ENCODE peak calls at places on chromosomes 11 and 22, in five cellular contexts. B is IMR-90, U is hepatocyte, A is GM12865, N is foreskin keratinocyte. I is an unnamed sample.

GRCh38 chr11:119316017-119316728 is 757 bp downstream of the MCAM start:
- DNase-seq in B (no peak), U (no peak), A (no peak), N (no peak), I (no peak)

GRCh38 chr22:22721681-22722309 is 77.4 kb downstream of the GGTLC2 start:
- DNase-seq in B (peak), U (peak), A (peak), N (peak), I (peak)

GRCh38 chr11:103601230-103601846 is 435.1 kb upstream of the DDI1 start:
- DNase-seq in B (peak), U (peak), A (peak), N (no peak), I (peak)

GRCh38 chr11:107576497-107577086 is 11.1 kb upstream of the ALKBH8 start:
- DNase-seq in B (peak), U (peak), A (peak), N (no peak), I (peak)

GRCh38 chr11:57203359-57203758 is 21.6 kb downstream of the LRRC55 start:
- DNase-seq in B (peak), U (no peak), A (no peak), N (no peak), I (no peak)

GRCh38 chr11:10638285-10638684 is 55.3 kb downstream of the IRAG1 start:
- DNase-seq in B (no peak), U (peak), A (no peak), N (no peak), I (no peak)

GRCh38 chr11:67612751-67613150 is 6.0 kb downstream of the NDUFV1 start:
- DNase-seq in B (no peak), U (no peak), A (no peak), N (no peak), I (no peak)

GRCh38 chr11:131928992-131929391 is 558.6 kb downstream of the NTM start:
- DNase-seq in B (no peak), U (no peak), A (peak), N (no peak), I (no peak)

GRCh38 chr11:36447947-36448346 is 62.1 kb downstream of the TRAF6 start:
- DNase-seq in B (no peak), U (no peak), A (no peak), N (peak), I (no peak)

GRCh38 chr11:2257023-2257700 is 13.2 kb downstream of the ASCL2 start:
- DNase-seq in B (no peak), U (peak), A (no peak), N (no peak), I (no peak)

GRCh38 chr22:40531951-40532900 is 104.3 kb downstream of the MRTFA start:
- DNase-seq in B (no peak), U (no peak), A (peak), N (no peak), I (no peak)

GRCh38 chr11:123062892-123063395 is 1.0 kb upstream of the HSPA8 start:
- DNase-seq in B (peak), U (no peak), A (peak), N (peak), I (no peak)

DNA sequence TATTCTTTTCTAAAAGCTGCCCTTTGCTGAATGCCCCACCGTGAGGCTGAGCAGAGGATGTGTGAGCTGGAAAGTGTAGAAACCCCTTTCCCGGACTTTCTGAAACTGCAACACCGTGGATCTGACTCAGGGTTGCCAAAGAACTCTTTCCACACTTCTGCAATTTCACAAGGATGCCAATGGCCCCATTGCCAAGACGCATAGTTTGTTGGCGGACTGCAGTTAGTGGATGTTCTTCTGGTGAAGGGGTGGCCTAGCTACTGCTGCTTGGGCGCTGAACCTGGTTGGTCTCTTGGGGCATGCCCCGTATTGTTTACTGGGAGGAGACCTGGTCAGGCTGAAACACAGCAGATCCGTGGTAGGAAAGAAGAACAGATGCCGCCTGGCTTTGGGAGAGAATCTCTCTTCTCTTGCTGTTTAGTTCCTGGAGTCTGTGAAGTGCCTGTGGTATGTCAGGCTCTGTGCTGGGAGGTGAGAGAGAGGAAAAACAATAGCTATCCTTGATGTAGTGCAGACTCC is 26.7 kb downstream of the CD82 start:
- DNase-seq in B (peak), U (peak), A (no peak), N (no peak), I (no peak)
- TF ChIP-seq CTCF in B (no peak), U (no peak), A (no peak), N (no peak), I (no peak)

DNA sequence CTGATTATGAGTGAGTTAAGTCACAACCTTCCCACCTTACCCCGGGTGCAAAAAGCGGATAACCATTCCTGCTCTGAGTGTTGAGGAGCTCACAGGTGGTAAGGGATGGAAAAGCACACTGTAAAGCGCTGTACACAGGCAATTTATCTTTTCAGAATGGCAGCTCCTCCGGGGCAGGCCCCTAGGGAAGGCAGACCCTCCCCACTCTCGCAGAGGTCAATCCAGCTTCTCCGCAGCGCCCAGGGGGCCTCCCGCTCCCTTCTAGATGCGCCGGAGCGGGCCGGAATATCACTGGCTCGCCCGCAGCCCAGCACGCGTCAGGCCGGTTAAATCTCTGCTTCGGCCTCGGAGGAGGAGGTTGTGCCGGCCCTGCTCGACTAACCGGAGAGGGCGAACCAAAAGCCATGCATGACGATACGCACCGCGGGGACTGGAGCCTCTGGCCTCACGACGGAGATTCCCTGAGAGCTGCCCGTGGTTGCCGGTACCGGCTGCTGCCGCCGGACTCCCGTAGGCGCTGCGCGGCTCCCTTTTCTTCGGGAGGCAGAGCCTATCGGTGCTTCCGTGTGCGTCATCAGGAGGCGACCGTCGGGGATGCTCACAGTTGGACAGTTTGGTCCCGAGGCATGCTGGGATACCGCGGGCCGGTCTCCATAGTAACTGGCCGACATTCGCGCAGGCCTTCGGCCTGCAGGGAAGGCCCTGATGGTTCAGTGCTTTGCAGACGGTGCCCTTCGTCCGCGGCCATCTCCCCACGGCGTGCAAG is at the start of gene BRMS1:
- DNase-seq in B (peak), U (peak), A (peak), N (peak), I (peak)
- TF ChIP-seq CTCF in B (no peak), U (no peak), A (peak), N (peak), I (peak)

GRCh38 chr22:44325718-44326548 is 13.2 kb upstream of the SHISAL1 start:
- DNase-seq in B (peak), U (no peak), A (no peak), N (no peak), I (no peak)
- TF ChIP-seq CTCF in B (peak), U (peak), A (no peak), N (peak), I (no peak)

GRCh38 chr11:32962016-32962415 is 53.7 kb upstream of the DEPDC7 start:
- DNase-seq in B (peak), U (no peak), A (no peak), N (no peak), I (no peak)
- TF ChIP-seq CTCF in B (no peak), U (no peak), A (no peak), N (no peak), I (no peak)

GRCh38 chr22:44889233-44889878 is 120.4 kb downstream of the PHF21B start:
- DNase-seq in B (no peak), U (no peak), A (peak), N (no peak), I (no peak)
- TF ChIP-seq CTCF in B (no peak), U (no peak), A (no peak), N (peak), I (no peak)

GRCh38 chr11:19498986-19499669 is 213.5 kb upstream of the NAV2 start:
- DNase-seq in B (peak), U (peak), A (no peak), N (peak), I (no peak)

GRCh38 chr11:19493446-19493845 is 219.2 kb upstream of the NAV2 start:
- DNase-seq in B (no peak), U (no peak), A (peak), N (no peak), I (no peak)
- TF ChIP-seq CTCF in B (no peak), U (no peak), A (no peak), N (no peak), I (no peak)